ENCODE peak calls at places on chromosomes 2 and 18, in four cellular contexts. I is stimulated activated CD4-positive, alpha-beta T cell treated with anti-CD3 and anti-CD28 coated beads, Interleukin-4, amount 100 ng/mL, for 1 hour; T is breast epithelium; R is central memory CD4-positive, alpha-beta T cell. Y is an unnamed sample.

GRCh38 chr18:77001041-77001440 is 131.5 kb downstream of the MBP start:
- DNase-seq in T (no peak), I (no peak), R (no peak), Y (no peak)

GRCh38 chr2:210663574-210663973 is 107.2 kb downstream of the CPS1 start:
- DNase-seq in R (no peak), I (no peak), T (no peak), Y (peak; percentile 8)

GRCh38 chr2:118185210-118186109 is 97.2 kb downstream of the INSIG2 start:
- DNase-seq in T (peak; percentile 30), R (peak; percentile 41), I (peak; percentile 59), Y (peak; percentile 58)

GRCh38 chr2:22788749-22789148 is 596.2 kb upstream of the KLHL29 start:
- DNase-seq in T (no peak), R (no peak), I (no peak), Y (no peak)

GRCh38 chr2:97728091-97728596 is 14.8 kb downstream of the ZAP70 start:
- DNase-seq in R (no peak), T (peak; percentile 20), I (no peak), Y (no peak)

GRCh38 chr2:69116438-69116837 is 103.5 kb downstream of the ANTXR1 start:
- DNase-seq in R (no peak), T (no peak), I (no peak), Y (no peak)

GRCh38 chr2:216047417-216047816 is 34.1 kb upstream of the MREG start:
- DNase-seq in T (no peak), R (no peak), I (no peak), Y (no peak)

GRCh38 chr18:48049757-48050156 is 119.3 kb upstream of the SMAD2 start:
- DNase-seq in I (no peak), T (peak; percentile 69), R (no peak), Y (peak; percentile 75)

GRCh38 chr2:132429351-132429750 is 12.7 kb downstream of the GPR39 start:
- DNase-seq in T (no peak), R (no peak), I (no peak), Y (no peak)

GRCh38 chr2:127182626-127183458 is 37.3 kb downstream of the CYP27C1 start:
- DNase-seq in R (no peak), T (no peak), I (no peak), Y (no peak)

GRCh38 chr18:9101730-9102390 is 639 bp upstream of the NDUFV2 start:
- DNase-seq in I (no peak), T (no peak), R (peak; percentile 67), Y (no peak)

GRCh38 chr2:207423886-207424285 is 105.9 kb upstream of the CREB1 start:
- DNase-seq in R (no peak), T (no peak), I (no peak), Y (peak; percentile 30)

GRCh38 chr2:192030289-192030688 is 164.4 kb downstream of the TMEFF2 start:
- DNase-seq in T (no peak), R (no peak), I (no peak), Y (no peak)

GRCh38 chr2:65661980-65662653 is 229.7 kb upstream of the SPRED2 start:
- DNase-seq in R (no peak), I (no peak), T (no peak), Y (no peak)

GRCh38 chr2:64876137-64876647 is 113.0 kb upstream of the SLC1A4 start:
- DNase-seq in T (no peak), R (no peak), I (no peak), Y (peak; percentile 70)

GRCh38 chr18:69102959-69103358 is 297.7 kb upstream of the DOK6 start:
- DNase-seq in I (no peak), R (no peak), T (no peak), Y (no peak)

GRCh38 chr2:9640403-9641104 is 9.8 kb upstream of the YWHAQ start:
- DNase-seq in R (no peak), I (no peak), T (no peak), Y (no peak)

GRCh38 chr18:56377161-56377560 is 261.2 kb downstream of the TXNL1 start:
- DNase-seq in T (no peak), R (no peak), I (no peak), Y (no peak)

GRCh38 chr2:94995516-94995915 is 30.0 kb upstream of the MAL start:
- DNase-seq in I (no peak), R (no peak), T (no peak), Y (no peak)

GRCh38 chr2:208040199-208041171 is 15.2 kb upstream of the PLEKHM3 start:
- DNase-seq in I (peak; percentile 69), T (no peak), R (peak; percentile 35), Y (peak; percentile 3)

GRCh38 chr2:46538393-46538792 is 59.0 kb downstream of the TMEM247 start:
- DNase-seq in T (no peak), I (no peak), R (no peak), Y (peak; percentile 41)